ENCODE peak calls at places on chromosomes 3 and 15, in ten cellular contexts. One of them, this sample, is unnamed.

GRCh38 chr15:35299059-35299735 is 214.1 kb upstream of the NANOGP8 start:
- DNase-seq in heart left ventricle: no peak
- DNase-seq in uterus: no peak
- DNase-seq in Peyer's patch: no peak
- DNase-seq in suprapubic skin: no peak
- DNase-seq in vagina: no peak
- DNase-seq in adrenal gland: no peak
- DNase-seq in tibial nerve: no peak
- DNase-seq in ovary: no peak
- DNase-seq in IMR-90: no peak
- DNase-seq in this sample: no peak

GRCh38 chr15:88491158-88491557 is 23.6 kb downstream of the MRPS11 start:
- DNase-seq in tibial nerve: no peak
- DNase-seq in uterus: no peak
- DNase-seq in suprapubic skin: no peak
- DNase-seq in vagina: no peak
- DNase-seq in adrenal gland: no peak
- DNase-seq in heart left ventricle: no peak
- DNase-seq in ovary: no peak
- DNase-seq in IMR-90: no peak
- DNase-seq in Peyer's patch: no peak
- DNase-seq in this sample: no peak

GRCh38 chr3:28287046-28287445 is 45.6 kb downstream of the CMC1 start:
- DNase-seq in heart left ventricle: no peak
- DNase-seq in tibial nerve: no peak
- DNase-seq in vagina: no peak
- DNase-seq in Peyer's patch: no peak
- DNase-seq in uterus: no peak
- DNase-seq in ovary: no peak
- DNase-seq in adrenal gland: no peak
- DNase-seq in IMR-90: no peak
- DNase-seq in suprapubic skin: no peak
- DNase-seq in this sample: no peak

GRCh38 chr15:85871545-85871944 is 76.8 kb upstream of the KLHL25 start:
- DNase-seq in suprapubic skin: no peak
- DNase-seq in vagina: no peak
- DNase-seq in ovary: no peak
- DNase-seq in uterus: no peak
- DNase-seq in tibial nerve: no peak
- DNase-seq in Peyer's patch: no peak
- DNase-seq in IMR-90: no peak
- DNase-seq in heart left ventricle: no peak
- DNase-seq in adrenal gland: no peak
- DNase-seq in this sample: no peak

GRCh38 chr15:66985653-66986052 is 79.7 kb upstream of the SMAD3 start:
- DNase-seq in vagina: no peak
- DNase-seq in uterus: no peak
- DNase-seq in adrenal gland: no peak
- DNase-seq in heart left ventricle: no peak
- DNase-seq in Peyer's patch: no peak
- DNase-seq in IMR-90: no peak
- DNase-seq in ovary: no peak
- DNase-seq in tibial nerve: no peak
- DNase-seq in suprapubic skin: no peak
- DNase-seq in this sample: no peak

GRCh38 chr3:37140899-37141541 is 33.4 kb downstream of the LRRFIP2 start:
- DNase-seq in Peyer's patch: no peak
- DNase-seq in adrenal gland: no peak
- DNase-seq in IMR-90: no peak
- DNase-seq in uterus: no peak
- DNase-seq in suprapubic skin: no peak
- DNase-seq in vagina: no peak
- DNase-seq in heart left ventricle: no peak
- DNase-seq in ovary: no peak
- DNase-seq in tibial nerve: no peak
- DNase-seq in this sample: no peak

GRCh38 chr15:51267714-51268105 is 70.7 kb downstream of the CYP19A1 start:
- DNase-seq in ovary: no peak
- DNase-seq in adrenal gland: no peak
- DNase-seq in IMR-90: no peak
- DNase-seq in suprapubic skin: no peak
- DNase-seq in heart left ventricle: no peak
- DNase-seq in tibial nerve: peak; percentile 19
- DNase-seq in Peyer's patch: no peak
- DNase-seq in vagina: no peak
- DNase-seq in uterus: no peak
- DNase-seq in this sample: no peak

GRCh38 chr15:27059610-27060202 is 88.7 kb downstream of the GABRG3 start:
- DNase-seq in tibial nerve: peak; percentile 71
- DNase-seq in heart left ventricle: no peak
- DNase-seq in suprapubic skin: no peak
- DNase-seq in Peyer's patch: no peak
- DNase-seq in adrenal gland: peak; percentile 81
- DNase-seq in vagina: no peak
- DNase-seq in IMR-90: peak; percentile 11
- DNase-seq in uterus: no peak
- DNase-seq in ovary: no peak
- DNase-seq in this sample: no peak

GRCh38 chr3:32821686-32822296 is 4.0 kb downstream of the TRIM71 start:
- DNase-seq in Peyer's patch: no peak
- DNase-seq in uterus: no peak
- DNase-seq in IMR-90: no peak
- DNase-seq in tibial nerve: no peak
- DNase-seq in suprapubic skin: no peak
- DNase-seq in heart left ventricle: no peak
- DNase-seq in vagina: no peak
- DNase-seq in adrenal gland: no peak
- DNase-seq in ovary: no peak
- DNase-seq in this sample: no peak

GRCh38 chr3:146221276-146221675 is 29.6 kb downstream of the PLSCR4 start:
- DNase-seq in heart left ventricle: no peak
- DNase-seq in suprapubic skin: no peak
- DNase-seq in Peyer's patch: no peak
- DNase-seq in IMR-90: peak; percentile 52
- DNase-seq in adrenal gland: no peak
- DNase-seq in uterus: no peak
- DNase-seq in ovary: no peak
- DNase-seq in vagina: no peak
- DNase-seq in tibial nerve: no peak
- DNase-seq in this sample: no peak

GRCh38 chr3:125054436-125055164 is 1.2 kb downstream of the HEG1 start:
- DNase-seq in tibial nerve: peak; percentile 46
- DNase-seq in IMR-90: peak; percentile 68
- DNase-seq in ovary: no peak
- DNase-seq in adrenal gland: peak; percentile 67
- DNase-seq in uterus: no peak
- DNase-seq in vagina: no peak
- DNase-seq in heart left ventricle: no peak
- DNase-seq in suprapubic skin: no peak
- DNase-seq in Peyer's patch: no peak
- DNase-seq in this sample: no peak
- TF ChIP-seq POLR2A in tibial nerve: peak; percentile 14
- TF ChIP-seq POLR2A in IMR-90: peak; percentile 42
- TF ChIP-seq POLR2A in ovary: peak; percentile 28
- TF ChIP-seq POLR2A in adrenal gland: peak; percentile 74
- TF ChIP-seq POLR2A in uterus: peak; percentile 37
- TF ChIP-seq POLR2A in vagina: no peak
- TF ChIP-seq POLR2A in heart left ventricle: no peak
- TF ChIP-seq POLR2A in suprapubic skin: no peak
- TF ChIP-seq POLR2A in Peyer's patch: no peak
- TF ChIP-seq POLR2A in this sample: peak; percentile 49

GRCh38 chr3:64687781-64688515 is at the start of gene ADAMTS9:
- DNase-seq in adrenal gland: peak; percentile 85
- DNase-seq in suprapubic skin: peak; percentile 82
- DNase-seq in ovary: peak; percentile 83
- DNase-seq in uterus: peak; percentile 80
- DNase-seq in heart left ventricle: peak; percentile 91
- DNase-seq in tibial nerve: peak; percentile 57
- DNase-seq in Peyer's patch: peak; percentile 67
- DNase-seq in vagina: peak; percentile 93
- DNase-seq in IMR-90: peak; percentile 60
- DNase-seq in this sample: peak; percentile 91

GRCh38 chr3:64685331-64685799 is 2.4 kb downstream of the ADAMTS9 start:
- DNase-seq in vagina: no peak
- DNase-seq in Peyer's patch: no peak
- DNase-seq in heart left ventricle: peak; percentile 69
- DNase-seq in IMR-90: peak; percentile 65
- DNase-seq in ovary: peak; percentile 90
- DNase-seq in uterus: peak; percentile 72
- DNase-seq in suprapubic skin: no peak
- DNase-seq in tibial nerve: peak; percentile 40
- DNase-seq in adrenal gland: peak; percentile 87
- DNase-seq in this sample: peak; percentile 93

GRCh38 chr3:64687381-64687780 is 419 bp downstream of the ADAMTS9 start:
- DNase-seq in adrenal gland: peak; percentile 62
- DNase-seq in heart left ventricle: no peak
- DNase-seq in Peyer's patch: peak; percentile 53
- DNase-seq in ovary: no peak
- DNase-seq in vagina: no peak
- DNase-seq in suprapubic skin: no peak
- DNase-seq in tibial nerve: no peak
- DNase-seq in IMR-90: no peak
- DNase-seq in uterus: no peak
- DNase-seq in this sample: no peak

GRCh38 chr3:64685800-64686445 is 1.9 kb downstream of the ADAMTS9 start:
- DNase-seq in IMR-90: peak; percentile 88
- DNase-seq in suprapubic skin: peak; percentile 89
- DNase-seq in uterus: peak; percentile 96
- DNase-seq in ovary: peak; percentile 98
- DNase-seq in vagina: peak; percentile 97
- DNase-seq in heart left ventricle: peak; percentile 96
- DNase-seq in adrenal gland: peak; percentile 97
- DNase-seq in Peyer's patch: peak; percentile 87
- DNase-seq in tibial nerve: peak; percentile 87
- DNase-seq in this sample: peak; percentile 99

GRCh38 chr3:64686446-64686908 is 1.3 kb downstream of the ADAMTS9 start:
- DNase-seq in heart left ventricle: peak; percentile 53
- DNase-seq in vagina: no peak
- DNase-seq in adrenal gland: peak; percentile 79
- DNase-seq in uterus: no peak
- DNase-seq in tibial nerve: no peak
- DNase-seq in ovary: no peak
- DNase-seq in Peyer's patch: no peak
- DNase-seq in suprapubic skin: no peak
- DNase-seq in IMR-90: peak; percentile 52
- DNase-seq in this sample: no peak
- H3K27me3 ChIP-seq in heart left ventricle: no peaks in the 10 kb centered on the region
- H3K27me3 ChIP-seq in vagina: no peaks in the 10 kb centered on the region
- H3K27me3 ChIP-seq in adrenal gland: no peaks in the 10 kb centered on the region
- H3K27me3 ChIP-seq in uterus: no peaks in the 10 kb centered on the region
- H3K27me3 ChIP-seq in tibial nerve: no peaks in the 10 kb centered on the region
- H3K27me3 ChIP-seq in ovary: no peaks in the 10 kb centered on the region
- H3K27me3 ChIP-seq in Peyer's patch: no peaks in the 10 kb centered on the region
- H3K27me3 ChIP-seq in suprapubic skin: peaks cover 23% of the 10 kb centered on the region
- H3K27me3 ChIP-seq in IMR-90: no peaks in the 10 kb centered on the region
- H3K27me3 ChIP-seq in this sample: no peaks in the 10 kb centered on the region

GRCh38 chr3:42804113-42804830 is at the start of gene HIGD1A:
- DNase-seq in Peyer's patch: peak; percentile 98
- DNase-seq in tibial nerve: peak; percentile 92
- DNase-seq in uterus: peak; percentile 93
- DNase-seq in heart left ventricle: peak; percentile 98
- DNase-seq in suprapubic skin: peak; percentile 98
- DNase-seq in IMR-90: peak; percentile 92
- DNase-seq in adrenal gland: peak; percentile 97
- DNase-seq in ovary: peak; percentile 96
- DNase-seq in vagina: peak; percentile 98
- DNase-seq in this sample: peak; percentile 98
- TF ChIP-seq POLR2A in Peyer's patch: peak; percentile 98
- TF ChIP-seq POLR2A in tibial nerve: peak; percentile 92
- TF ChIP-seq POLR2A in uterus: peak; percentile 99
- TF ChIP-seq POLR2A in heart left ventricle: peak; percentile 79
- TF ChIP-seq POLR2A in suprapubic skin: no peak
- TF ChIP-seq POLR2A in IMR-90: peak; percentile 89
- TF ChIP-seq POLR2A in adrenal gland: peak; percentile 96
- TF ChIP-seq POLR2A in ovary: peak; percentile 92
- TF ChIP-seq POLR2A in vagina: peak; percentile 90
- TF ChIP-seq POLR2A in this sample: peak; percentile 97

GRCh38 chr3:13934315-13934714 is 54.4 kb upstream of the WNT7A start:
- DNase-seq in vagina: no peak
- DNase-seq in IMR-90: no peak
- DNase-seq in adrenal gland: no peak
- DNase-seq in uterus: no peak
- DNase-seq in suprapubic skin: no peak
- DNase-seq in Peyer's patch: no peak
- DNase-seq in ovary: no peak
- DNase-seq in tibial nerve: no peak
- DNase-seq in heart left ventricle: no peak
- DNase-seq in this sample: no peak

GRCh38 chr3:13934813-13935212 is 54.9 kb upstream of the WNT7A start:
- DNase-seq in IMR-90: no peak
- DNase-seq in suprapubic skin: no peak
- DNase-seq in ovary: no peak
- DNase-seq in uterus: no peak
- DNase-seq in heart left ventricle: no peak
- DNase-seq in vagina: no peak
- DNase-seq in tibial nerve: no peak
- DNase-seq in adrenal gland: no peak
- DNase-seq in Peyer's patch: no peak
- DNase-seq in this sample: no peak

GRCh38 chr3:13937131-13937530 is 57.3 kb upstream of the WNT7A start:
- DNase-seq in heart left ventricle: no peak
- DNase-seq in tibial nerve: no peak
- DNase-seq in Peyer's patch: no peak
- DNase-seq in IMR-90: no peak
- DNase-seq in uterus: no peak
- DNase-seq in ovary: no peak
- DNase-seq in vagina: no peak
- DNase-seq in suprapubic skin: no peak
- DNase-seq in adrenal gland: no peak
- DNase-seq in this sample: no peak

GRCh38 chr3:13932578-13933295 is 52.9 kb upstream of the WNT7A start:
- DNase-seq in ovary: peak; percentile 40
- DNase-seq in Peyer's patch: no peak
- DNase-seq in adrenal gland: no peak
- DNase-seq in suprapubic skin: no peak
- DNase-seq in tibial nerve: no peak
- DNase-seq in heart left ventricle: no peak
- DNase-seq in IMR-90: no peak
- DNase-seq in vagina: no peak
- DNase-seq in uterus: no peak
- DNase-seq in this sample: no peak

DNA sequence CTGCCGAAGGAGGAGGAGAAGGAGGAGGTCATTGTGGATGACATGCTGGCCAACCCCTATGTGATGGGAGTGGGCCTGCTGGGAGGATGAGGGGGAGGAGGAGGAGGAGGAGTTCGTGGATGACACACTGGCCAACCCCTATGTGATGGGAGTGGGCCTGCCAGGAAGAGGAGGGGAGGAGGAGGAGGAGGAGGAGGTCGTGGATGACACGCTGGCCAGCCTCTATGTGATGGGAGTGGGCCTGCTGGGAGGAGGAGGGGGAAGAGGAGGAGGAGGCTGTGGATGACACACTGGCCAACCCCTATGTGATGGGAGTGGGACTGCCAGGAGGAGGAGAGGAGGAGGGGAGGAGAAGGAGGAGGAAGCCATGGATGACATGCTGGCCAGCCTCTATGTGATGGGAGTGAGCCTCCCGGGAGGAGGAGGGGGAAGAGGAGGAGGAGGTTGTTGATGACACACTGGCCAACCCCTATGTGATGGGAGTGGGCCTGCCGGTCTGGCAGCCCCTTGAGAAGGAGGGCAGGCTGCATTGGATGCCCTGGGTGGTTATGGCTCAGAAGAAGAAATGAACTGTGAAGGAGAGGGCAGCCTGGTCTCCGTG is 55.7 kb upstream of the WNT7A start:
- DNase-seq in Peyer's patch: peak; percentile 30
- DNase-seq in vagina: no peak
- DNase-seq in ovary: no peak
- DNase-seq in adrenal gland: no peak
- DNase-seq in heart left ventricle: no peak
- DNase-seq in suprapubic skin: no peak
- DNase-seq in tibial nerve: no peak
- DNase-seq in IMR-90: no peak
- DNase-seq in uterus: no peak
- DNase-seq in this sample: no peak
- H3K27me3 ChIP-seq in Peyer's patch: no peaks in the 10 kb centered on the region
- H3K27me3 ChIP-seq in vagina: no peaks in the 10 kb centered on the region
- H3K27me3 ChIP-seq in ovary: no peaks in the 10 kb centered on the region
- H3K27me3 ChIP-seq in adrenal gland: peaks cover 13% of the 10 kb centered on the region
- H3K27me3 ChIP-seq in heart left ventricle: no peaks in the 10 kb centered on the region
- H3K27me3 ChIP-seq in suprapubic skin: peaks cover 2% of the 10 kb centered on the region
- H3K27me3 ChIP-seq in tibial nerve: no peaks in the 10 kb centered on the region
- H3K27me3 ChIP-seq in IMR-90: no peaks in the 10 kb centered on the region
- H3K27me3 ChIP-seq in uterus: no peaks in the 10 kb centered on the region
- H3K27me3 ChIP-seq in this sample: no peaks in the 10 kb centered on the region